ENCODE peak calls at places on chromosomes 16 and 17, in six cellular contexts. M is breast epithelium, K is heart left ventricle, J is ovary, G is body of pancreas, O is lower leg skin. N is an unnamed sample.

GRCh38 chr16:80804451-80805383 is at the start of gene CDYL2:
- DNase-seq in M (no peak), J (no peak), G (peak; percentile 40), K (peak; percentile 80), O (no peak), N (peak; percentile 77)

GRCh38 chr16:67326472-67327309 is at the start of the genes KCTD19 and LRRC36:
- DNase-seq in O (peak; percentile 92), G (peak; percentile 74), M (peak; percentile 79), J (peak; percentile 86), K (peak; percentile 64), N (peak; percentile 71)

GRCh38 chr17:32936894-32937500 is 9.0 kb downstream of the TMEM98 start:
- DNase-seq in M (peak; percentile 64), J (peak; percentile 93), G (peak; percentile 82), K (peak; percentile 74), O (peak; percentile 93), N (peak; percentile 57)

GRCh38 chr16:83533193-83533592 is 274.6 kb upstream of the HSBP1 start:
- DNase-seq in J (no peak), O (no peak), G (no peak), M (no peak), K (no peak), N (no peak)

GRCh38 chr16:15676506-15676905 is 26.5 kb downstream of the NDE1 start:
- DNase-seq in G (no peak), K (no peak), M (no peak), O (no peak), J (no peak), N (no peak)

GRCh38 chr17:29838961-29839360 is 91.1 kb downstream of the SSH2 start:
- DNase-seq in J (no peak), M (no peak), G (no peak), O (no peak), K (no peak), N (no peak)

GRCh38 chr16:13014516-13014915 is 113.1 kb downstream of the SHISA9 start:
- DNase-seq in M (no peak), G (no peak), O (no peak), K (no peak), J (no peak), N (no peak)

GRCh38 chr16:27319257-27319965 is 5.6 kb downstream of the IL4R start:
- DNase-seq in O (no peak), G (no peak), M (no peak), K (no peak), J (no peak), N (no peak)

GRCh38 chr16:87303431-87303930 is 13.7 kb downstream of the C16orf95 start:
- DNase-seq in O (no peak), K (no peak), G (no peak), M (no peak), J (no peak), N (no peak)

GRCh38 chr17:35255316-35255715 is 12.4 kb downstream of the SLFN5 start:
- DNase-seq in J (no peak), M (no peak), K (no peak), G (no peak), O (no peak), N (no peak)

GRCh38 chr16:17367932-17368331 is 102.8 kb downstream of the XYLT1 start:
- DNase-seq in O (no peak), K (no peak), M (no peak), J (peak; percentile 45), G (no peak), N (no peak)

GRCh38 chr17:10875411-10875810 is 37.5 kb upstream of the PIRT start:
- DNase-seq in G (no peak), O (no peak), M (no peak), K (no peak), J (peak; percentile 45), N (no peak)

GRCh38 chr17:78109489-78109761 is 19.1 kb downstream of the TMC6 start:
- DNase-seq in O (no peak), G (no peak), M (no peak), K (no peak), J (peak; percentile 27), N (no peak)

GRCh38 chr17:31226373-31226772 is 70.7 kb downstream of the OMG start:
- DNase-seq in J (no peak), K (peak; percentile 54), M (no peak), G (no peak), O (no peak), N (no peak)

GRCh38 chr17:31224366-31224765 is 72.7 kb downstream of the OMG start:
- DNase-seq in G (no peak), M (no peak), K (no peak), O (no peak), J (no peak), N (no peak)

GRCh38 chr17:31226950-31227349 is 70.1 kb downstream of the OMG start:
- DNase-seq in M (no peak), O (no peak), G (no peak), J (no peak), K (no peak), N (no peak)

GRCh38 chr17:31225831-31226230 is 71.2 kb downstream of the OMG start:
- DNase-seq in O (no peak), M (no peak), G (no peak), J (no peak), K (no peak), N (no peak)
- TF ChIP-seq POLR2A in O (no peak), M (no peak), G (no peak), J (no peak), K (no peak), N (no peak)

GRCh38 chr17:1783271-1783670 is 21.4 kb downstream of the SERPINF1 start:
- DNase-seq in J (peak; percentile 76), K (no peak), M (no peak), O (no peak), G (no peak), N (no peak)

GRCh38 chr17:1785925-1786324 is 24.1 kb downstream of the SERPINF1 start:
- DNase-seq in O (no peak), K (no peak), G (no peak), J (peak; percentile 44), M (no peak), N (no peak)

GRCh38 chr17:1786708-1787107 is 24.8 kb downstream of the SERPINF1 start:
- DNase-seq in J (peak; percentile 47), K (no peak), G (no peak), M (no peak), O (no peak), N (no peak)

GRCh38 chr17:1782171-1782567 is 20.3 kb downstream of the SERPINF1 start:
- DNase-seq in J (peak; percentile 76), K (no peak), G (no peak), O (no peak), M (no peak), N (no peak)

GRCh38 chr17:1783834-1784611 is 22.2 kb downstream of the SERPINF1 start:
- DNase-seq in K (no peak), O (peak; percentile 97), J (peak; percentile 84), M (no peak), G (peak; percentile 51), N (no peak)
- TF ChIP-seq POLR2A in K (peak; percentile 69), O (peak; percentile 52), J (peak; percentile 68), M (no peak), G (peak; percentile 30), N (no peak)

DNA sequence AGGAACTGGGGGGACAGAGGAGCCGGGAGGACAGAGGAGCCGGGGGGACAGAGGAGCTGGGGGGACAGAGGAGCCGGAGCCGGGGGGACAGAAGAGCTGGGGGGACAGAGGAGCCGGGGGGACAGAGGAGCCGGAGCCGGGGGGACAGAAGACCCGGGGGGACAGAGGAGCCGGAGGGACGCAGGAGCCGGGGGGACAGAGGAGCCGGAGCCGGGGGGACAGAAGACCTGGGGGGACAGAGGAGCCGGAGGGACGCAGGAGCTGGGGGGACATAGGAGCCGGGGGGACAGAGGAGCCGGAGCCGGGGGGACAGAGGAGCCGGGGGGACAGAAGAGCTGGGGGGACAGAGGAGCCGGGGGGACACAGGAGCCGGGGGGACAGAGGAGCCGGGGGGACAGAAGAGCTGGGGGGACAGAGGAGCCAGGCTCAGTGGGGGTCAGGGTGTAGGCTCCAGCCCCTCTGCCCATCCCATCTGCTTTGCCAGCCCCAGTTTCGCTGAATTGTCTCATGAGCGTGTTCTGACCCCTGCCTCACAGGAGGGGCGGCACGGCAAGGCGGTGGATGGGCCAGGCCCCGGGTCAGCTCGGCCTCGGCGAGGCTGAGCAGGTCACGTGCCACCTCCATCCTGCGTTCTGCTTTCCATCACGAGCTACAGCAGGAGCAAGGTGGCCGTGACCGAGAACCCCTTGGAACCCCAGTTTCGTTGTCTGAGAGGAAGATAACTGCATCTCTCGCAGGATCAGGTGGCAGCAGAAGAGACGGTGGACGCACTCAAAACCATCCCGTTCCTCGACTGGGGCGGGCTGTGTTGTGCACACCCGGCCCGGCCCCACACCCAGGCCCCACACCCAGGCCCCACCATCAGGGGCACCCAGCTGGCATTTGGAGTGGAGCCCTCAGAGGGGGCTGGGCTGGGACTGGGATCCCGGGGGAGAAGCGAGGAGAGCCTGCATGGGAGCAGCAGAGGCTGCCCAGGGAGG is 26.1 kb upstream of the CBFA2T3 start:
- DNase-seq in M (no peak), J (no peak), K (peak; percentile 56), G (no peak), O (no peak), N (no peak)
- TF ChIP-seq POLR2A in M (no peak), J (no peak), K (no peak), G (no peak), O (no peak), N (no peak)

GRCh38 chr17:45244725-45245656 is 16.9 kb downstream of the SPATA32 start:
- DNase-seq in K (no peak), O (no peak), M (no peak), G (no peak), J (no peak), N (no peak)

GRCh38 chr17:45246861-45247428 is 14.9 kb downstream of the SPATA32 start:
- DNase-seq in O (no peak), J (peak; percentile 55), G (no peak), M (no peak), K (no peak), N (peak; percentile 73)

GRCh38 chr17:45248132-45248936 is 13.6 kb downstream of the SPATA32 start:
- DNase-seq in M (peak; percentile 70), J (peak; percentile 60), O (peak; percentile 92), G (peak; percentile 60), K (no peak), N (peak; percentile 93)

GRCh38 chr17:45246338-45246737 is 15.6 kb downstream of the SPATA32 start:
- DNase-seq in G (no peak), J (no peak), K (no peak), O (no peak), M (no peak), N (no peak)

GRCh38 chr17:45247429-45248131 is 14.3 kb downstream of the SPATA32 start:
- DNase-seq in J (peak; percentile 82), K (peak; percentile 91), M (peak; percentile 93), O (peak; percentile 98), G (peak; percentile 96), N (peak; percentile 100)
- TF ChIP-seq POLR2A in J (no peak), K (peak; percentile 17), M (peak; percentile 40), O (no peak), G (peak; percentile 89), N (peak; percentile 23)

GRCh38 chr16:57946181-57946801 is 24.6 kb downstream of the CNGB1 start:
- DNase-seq in M (no peak), K (no peak), J (no peak), O (no peak), G (no peak), N (no peak)
- TF ChIP-seq POLR2A in M (no peak), K (no peak), J (no peak), O (no peak), G (no peak), N (no peak)

N was measured in GM12891.